ENCODE peak calls at places on chromosomes 16 and 17, in five cellular contexts. F, D, T, V and I are unnamed samples.

GRCh38 chr16:21156767-21157467 is 1.6 kb upstream of the LDAF1 start:
- DNase-seq in F (no peak), D (no peak), V (no peak), T (no peak), I (no peak)

GRCh38 chr17:77609553-77610517 is 348.7 kb upstream of the TNRC6C start:
- DNase-seq in F (no peak), D (no peak), V (no peak), T (peak; percentile 28), I (no peak)

GRCh38 chr17:37737971-37738370 is 6.9 kb downstream of the HNF1B start:
- DNase-seq in V (no peak), D (no peak), F (no peak), T (no peak), I (no peak)

GRCh38 chr17:45394913-45395568 is 37.6 kb downstream of the ARHGAP27 start:
- DNase-seq in D (peak; percentile 84), T (peak; percentile 75), V (peak; percentile 82), F (peak; percentile 71), I (no peak)

GRCh38 chr16:1300664-1301476 is 8.6 kb upstream of the UBE2I start:
- DNase-seq in V (peak; percentile 85), F (peak; percentile 62), D (peak; percentile 95), T (peak; percentile 90), I (peak; percentile 73)

GRCh38 chr17:31293586-31293985 is 3.5 kb downstream of the OMG start:
- DNase-seq in F (no peak), T (no peak), V (no peak), D (no peak), I (no peak)

GRCh38 chr17:55063857-55064485 is 95.4 kb downstream of the STXBP4 start:
- DNase-seq in D (no peak), T (no peak), V (no peak), F (no peak), I (no peak)

GRCh38 chr17:36722121-36722902 is 120.9 kb downstream of the MRM1 start:
- DNase-seq in V (peak; percentile 72), T (peak; percentile 83), F (no peak), D (peak; percentile 88), I (peak; percentile 81)

GRCh38 chr16:68782198-68783174 is 45.4 kb downstream of the CDH1 start:
- DNase-seq in V (no peak), F (no peak), T (no peak), D (no peak), I (peak; percentile 78)

GRCh38 chr17:81885869-81886548 is 5.4 kb downstream of the ALYREF start:
- DNase-seq in D (no peak), T (no peak), V (peak; percentile 92), F (no peak), I (no peak)

GRCh38 chr17:45759761-45760160 is 24.4 kb upstream of the CRHR1 start:
- DNase-seq in F (no peak), T (no peak), D (no peak), V (peak; percentile 3), I (no peak)

GRCh38 chr17:5444209-5444608 is 5.3 kb upstream of the C1QBP start:
- DNase-seq in D (no peak), T (no peak), V (no peak), F (no peak), I (no peak)

GRCh38 chr17:53570731-53571130 is 252.0 kb upstream of the KIF2B start:
- DNase-seq in T (no peak), F (no peak), V (no peak), D (no peak), I (no peak)

GRCh38 chr17:74457146-74457819 is 9.2 kb upstream of the CD300A start:
- DNase-seq in F (peak; percentile 88), T (peak; percentile 89), V (peak; percentile 91), D (peak; percentile 95), I (peak; percentile 59)

GRCh38 chr16:1525871-1526607 is 7.4 kb upstream of the TMEM204 start:
- DNase-seq in T (no peak), D (no peak), V (no peak), F (no peak), I (no peak)

GRCh38 chr17:56125830-56126819 is 27.1 kb upstream of the ANKFN1 start:
- DNase-seq in F (no peak), T (no peak), D (no peak), V (no peak), I (no peak)

GRCh38 chr16:9092282-9092962 is 978 bp downstream of the HAPSTR1 start:
- DNase-seq in F (no peak), V (peak; percentile 73), D (peak; percentile 90), T (peak; percentile 79), I (peak; percentile 62)

GRCh38 chr17:10349403-10349802 is 23.4 kb downstream of the MYH13 start:
- DNase-seq in F (no peak), D (no peak), T (no peak), V (no peak), I (no peak)
- TF ChIP-seq CTCF in F (no peak), D (no peak), T (peak; percentile 31), V (no peak), I (peak; percentile 54)

GRCh38 chr17:28957992-28958355 is 6.7 kb upstream of the PHF12 start:
- DNase-seq in T (no peak), F (no peak), D (no peak), V (no peak), I (no peak)

GRCh38 chr17:28959471-28959871 is 8.2 kb upstream of the PHF12 start:
- DNase-seq in F (no peak), D (no peak), T (peak; percentile 51), V (no peak), I (no peak)

GRCh38 chr17:28957277-28957991 is 6.1 kb upstream of the PHF12 start:
- DNase-seq in V (no peak), T (no peak), D (no peak), F (no peak), I (no peak)

GRCh38 chr17:28960256-28961106 is 9.2 kb upstream of the PHF12 start:
- DNase-seq in T (peak; percentile 55), F (no peak), V (no peak), D (no peak), I (no peak)

DNA sequence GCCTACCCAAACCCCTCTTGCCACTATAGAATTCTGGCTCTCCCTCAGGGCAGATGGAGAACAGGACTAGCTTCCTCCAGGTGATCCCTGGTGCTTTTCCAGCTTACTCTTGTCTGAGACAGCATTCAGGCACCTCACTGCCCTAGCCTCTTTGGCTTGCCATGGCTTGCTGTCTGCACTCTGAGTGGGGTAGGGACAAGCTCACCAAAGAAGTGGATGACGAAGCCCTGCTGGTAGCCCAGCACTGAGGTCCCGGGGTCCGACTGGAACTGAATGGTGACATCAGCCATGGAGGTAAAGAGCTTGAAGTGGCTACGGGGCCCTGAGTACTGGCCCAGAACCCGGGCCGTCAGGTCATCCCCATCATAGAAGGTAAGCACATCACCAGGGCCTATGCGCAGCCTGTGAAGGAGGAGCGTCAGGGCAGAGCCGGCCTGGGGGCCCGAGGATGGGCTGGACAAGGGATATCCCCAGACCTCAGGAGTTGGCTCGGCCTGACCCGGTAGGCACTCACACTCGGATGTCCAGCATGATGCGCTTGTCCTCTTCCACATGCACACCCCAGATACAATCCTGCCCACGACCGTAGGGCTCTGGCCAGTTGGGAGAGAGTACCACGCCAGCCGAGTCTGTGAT is 7.6 kb upstream of the PHF12 start:
- DNase-seq in F (no peak), T (no peak), D (no peak), V (no peak), I (no peak)
- H3K36me3 ChIP-seq in F (no peaks in the 10 kb centered on the region), T (no peaks in the 10 kb centered on the region), D (no peaks in the 10 kb centered on the region), V (no peaks in the 10 kb centered on the region), I (no peaks in the 10 kb centered on the region)

GRCh38 chr16:31183432-31184428 is 3.8 kb downstream of the FUS start:
- DNase-seq in F (no peak), T (no peak), D (no peak), V (no peak), I (no peak)
- H3K4me3 ChIP-seq in F (no peak overlapping the region), T (peak overlapping the region; percentile 83), D (peak overlapping the region; percentile 94), V (peak overlapping the region; percentile 95), I (no peak overlapping the region)

GRCh38 chr16:86519007-86519648 is 8.8 kb downstream of the FOXF1 start:
- DNase-seq in V (peak; percentile 43), T (no peak), F (no peak), D (no peak), I (no peak)

GRCh38 chr16:86520317-86521210 is 10.2 kb downstream of the FOXF1 start:
- DNase-seq in V (peak; percentile 46), T (no peak), D (peak; percentile 40), F (no peak), I (no peak)

GRCh38 chr16:86517652-86518258 is 7.4 kb downstream of the FOXF1 start:
- DNase-seq in D (no peak), T (no peak), F (no peak), V (peak; percentile 67), I (no peak)

GRCh38 chr16:86521236-86522197 is 11.2 kb downstream of the FOXF1 start:
- DNase-seq in V (peak; percentile 44), T (no peak), D (peak; percentile 27), F (no peak), I (no peak)

GRCh38 chr16:86519649-86520316 is 9.5 kb downstream of the FOXF1 start:
- DNase-seq in F (no peak), D (no peak), T (peak; percentile 78), V (peak; percentile 81), I (no peak)
- TF ChIP-seq CTCF in F (peak; percentile 94), D (peak; percentile 93), T (peak; percentile 94), V (peak; percentile 86), I (peak; percentile 87)

GRCh38 chr16:28590384-28591340 is 6.2 kb downstream of the SULT1A2 start:
- DNase-seq in F (no peak), D (no peak), T (no peak), V (no peak), I (no peak)
- H3K36me3 ChIP-seq in F (peaks cover 42% of the 10 kb centered on the region), D (peaks cover 75% of the 10 kb centered on the region), T (peaks cover 52% of the 10 kb centered on the region), V (peaks cover 61% of the 10 kb centered on the region), I (peaks cover 8% of the 10 kb centered on the region)

DNA sequence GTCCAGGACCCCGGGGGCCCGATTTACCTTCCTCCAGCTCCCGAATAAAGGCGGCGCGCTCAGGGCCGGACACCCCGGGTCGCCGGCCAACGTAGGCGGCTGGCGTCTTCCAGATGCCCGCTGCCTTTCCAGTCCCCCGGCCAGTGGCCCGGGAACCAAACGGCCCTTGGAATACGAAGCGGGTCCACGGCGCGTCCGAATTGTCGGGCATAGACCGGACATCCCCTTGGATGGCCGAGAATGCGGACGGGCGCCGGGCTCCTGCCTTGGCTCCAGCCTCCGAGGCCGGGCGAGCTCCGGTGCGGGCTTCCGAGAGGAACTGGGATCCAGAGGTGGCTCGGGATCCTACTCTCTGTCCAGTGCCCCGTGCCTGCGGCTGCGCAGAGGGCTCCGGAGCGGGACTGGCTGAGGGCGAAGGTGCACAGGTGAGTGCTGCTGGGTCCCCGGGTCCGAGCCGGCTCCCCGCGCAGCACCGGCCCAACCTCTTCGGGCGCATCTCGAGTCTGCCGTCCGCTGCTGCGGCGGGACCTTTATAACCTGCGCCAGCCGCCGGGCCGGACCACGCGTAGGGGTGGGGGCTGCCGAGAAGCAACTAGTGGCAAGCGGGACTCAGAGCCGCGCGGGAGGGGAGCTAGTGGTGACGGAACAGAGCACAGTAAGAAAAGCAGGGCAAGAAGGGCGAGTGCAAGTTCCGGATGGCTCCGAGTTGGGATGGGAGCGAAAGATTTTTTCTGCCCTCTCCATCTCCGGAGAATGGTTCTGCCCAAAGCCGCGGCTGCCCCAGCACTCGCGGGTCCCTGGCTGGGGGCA is at the start of gene HAP1:
- DNase-seq in V (no peak), D (peak; percentile 83), T (peak; percentile 73), F (no peak), I (no peak)
- H3K4me3 ChIP-seq in V (peak within 1 kb of the TSS; percentile 65), D (peak within 1 kb of the TSS; percentile 32), T (peak within 1 kb of the TSS; percentile 45), F (peak within 1 kb of the TSS; percentile 45), I (no peak within 1 kb of the TSS)

DNA sequence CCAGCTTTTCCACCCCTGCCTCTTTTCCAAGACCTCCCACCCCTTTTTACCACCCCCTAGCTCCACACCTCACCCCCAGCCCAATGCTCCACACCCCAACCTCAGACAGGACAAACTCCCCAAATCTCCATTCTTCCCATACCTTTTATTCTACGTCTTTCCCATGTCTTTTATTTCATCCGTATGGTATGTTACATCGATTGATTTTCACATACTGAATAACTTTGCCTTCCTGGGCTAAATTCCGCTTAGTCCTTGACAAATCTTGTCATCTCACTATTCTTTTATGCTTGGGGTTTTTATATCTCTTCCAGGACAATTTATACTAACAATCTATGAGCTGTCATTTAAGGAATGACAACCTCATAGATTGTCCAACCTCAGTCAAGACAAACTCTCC is 46.4 kb downstream of the PITPNM3 start:
- DNase-seq in V (no peak), D (no peak), F (no peak), T (no peak), I (no peak)
- TF ChIP-seq CTCF in V (no peak), D (no peak), F (no peak), T (no peak), I (no peak)